ENCODE peak calls at places on chromosomes 12 and 14, in ten cellular contexts. Y is astrocyte of the spinal cord; S is iPS-NIHi11; Q is activated gamma-delta T cell; C is stimulated activated CD8-positive, alpha-beta memory T cell treated with anti-CD3 and anti-CD28 coated beads, Interleukin-7, amount 100 ng/mL, for 24 hours; R is ELF-1; B is pancreas; K is lower lobe of right lung; F is IMR-90; W is left colon. N is an unnamed sample.

GRCh38 chr12:117818400-117818799 is 150.4 kb downstream of the KSR2 start:
- DNase-seq in Y (no peak), S (no peak), Q (no peak), C (no peak), R (no peak), B (no peak), K (no peak), F (no peak), W (no peak), N (no peak)

GRCh38 chr12:96081596-96081995 is 46.2 kb upstream of the LTA4H start:
- DNase-seq in Y (no peak), S (no peak), Q (no peak), C (no peak), R (no peak), B (no peak), K (no peak), F (no peak), W (no peak), N (no peak)

GRCh38 chr12:132866251-132866828 is 21.1 kb downstream of the CHFR start:
- DNase-seq in Y (peak), S (no peak), Q (no peak), C (no peak), R (peak), B (no peak), K (no peak), F (peak), W (no peak), N (no peak)

GRCh38 chr12:127272864-127273263 is 994.1 kb upstream of the TMEM132C start:
- DNase-seq in Y (peak), S (no peak), Q (no peak), C (no peak), R (no peak), B (no peak), K (no peak), F (peak), W (no peak), N (no peak)

GRCh38 chr14:31025335-31026075 is at the start of gene AP4S1:
- DNase-seq in Y (peak), S (peak), Q (peak), C (peak), R (peak), B (peak), K (peak), F (no peak), W (peak), N (peak)

GRCh38 chr12:115306380-115306779 is 622.4 kb upstream of the TBX3 start:
- DNase-seq in Y (no peak), S (no peak), Q (no peak), C (no peak), R (no peak), B (no peak), K (no peak), F (no peak), W (no peak), N (no peak)

GRCh38 chr14:102201369-102201748 is 61.7 kb downstream of the WDR20 start:
- DNase-seq in Y (no peak), S (no peak), Q (no peak), C (no peak), R (no peak), B (no peak), K (no peak), F (no peak), W (no peak), N (peak)

GRCh38 chr12:116015525-116015924 is 262.0 kb downstream of the MED13L start:
- DNase-seq in Y (peak), S (peak), Q (no peak), C (no peak), R (no peak), B (no peak), K (no peak), F (peak), W (no peak), N (peak)

GRCh38 chr14:88834883-88835431 is 10.5 kb downstream of the TTC8 start:
- DNase-seq in Y (peak), S (no peak), Q (no peak), C (no peak), R (no peak), B (no peak), K (no peak), F (peak), W (no peak), N (no peak)

N was measured in GM12865.